ENCODE peak calls at places on chromosomes 11 and 22, in five cellular contexts. I is AG04449, O is transverse colon, D is GM23338, T is Calu3. E is an unnamed sample.

GRCh38 chr11:76557466-76557865 is 112.6 kb downstream of the EMSY start:
- DNase-seq in I (no peak), O (no peak), D (no peak), T (no peak), E (no peak)

GRCh38 chr11:47003180-47003877 is 66.8 kb downstream of the CSTPP1 start:
- DNase-seq in I (no peak), O (no peak), D (no peak), T (no peak), E (no peak)

GRCh38 chr22:39567135-39567946 is 3.2 kb upstream of the CACNA1I start:
- DNase-seq in I (no peak), O (peak), D (peak), T (no peak), E (no peak)

GRCh38 chr11:70883973-70884688 is 368.2 kb downstream of the SHANK2 start:
- DNase-seq in I (no peak), O (no peak), D (no peak), T (no peak), E (no peak)

GRCh38 chr11:120333801-120334200 is 2.4 kb upstream of the ARHGEF12 start:
- DNase-seq in I (no peak), O (no peak), D (no peak), T (no peak), E (no peak)

GRCh38 chr11:121595717-121596156 is 143.0 kb upstream of the SORL1-AS1 start:
- DNase-seq in I (peak), O (no peak), D (no peak), T (no peak), E (no peak)

GRCh38 chr11:48028909-48029685 is 48.7 kb downstream of the PTPRJ start:
- DNase-seq in I (no peak), O (no peak), D (no peak), T (no peak), E (no peak)

GRCh38 chr22:42316988-42317387 is 46.5 kb upstream of the TCF20 start:
- DNase-seq in I (no peak), O (peak), D (no peak), T (peak), E (no peak)

GRCh38 chr11:10744206-10744605 is 6.8 kb upstream of the CTR9 start:
- DNase-seq in I (no peak), O (no peak), D (no peak), T (no peak), E (no peak)

GRCh38 chr11:114088836-114089235 is 29.3 kb downstream of the ZBTB16 start:
- DNase-seq in I (no peak), O (no peak), D (no peak), T (no peak), E (no peak)

GRCh38 chr11:10778217-10778970 is 27.3 kb downstream of the CTR9 start:
- DNase-seq in I (peak), O (no peak), D (no peak), T (no peak), E (no peak)

GRCh38 chr11:118002010-118002540 is 15.9 kb downstream of the IL10RA start:
- DNase-seq in I (no peak), O (peak), D (no peak), T (no peak), E (no peak)

GRCh38 chr11:62295504-62295903 is 3.4 kb downstream of the SCGB1D4 start:
- DNase-seq in I (no peak), O (no peak), D (peak), T (peak), E (no peak)

GRCh38 chr11:73257342-73258103 is 14.6 kb upstream of the P2RY6 start:
- DNase-seq in I (peak), O (no peak), D (peak), T (no peak), E (no peak)

GRCh38 chr22:39545310-39546063 is 12.9 kb upstream of the RPS19BP1 start:
- DNase-seq in I (no peak), O (peak), D (peak), T (no peak), E (no peak)

GRCh38 chr22:36807627-36808026 is 9.2 kb downstream of the PVALB start:
- DNase-seq in I (no peak), O (no peak), D (peak), T (no peak), E (no peak)

GRCh38 chr22:19991645-19992451 is 24.8 kb downstream of the ARVCF start:
- DNase-seq in I (no peak), O (no peak), D (no peak), T (no peak), E (no peak)

GRCh38 chr11:78228467-78228866 is 39.7 kb downstream of the USP35 start:
- DNase-seq in I (no peak), O (peak), D (peak), T (peak), E (peak)

GRCh38 chr22:44371741-44372525 is 59.2 kb upstream of the SHISAL1 start:
- DNase-seq in I (no peak), O (no peak), D (no peak), T (no peak), E (no peak)

GRCh38 chr11:83641511-83641910 is 355.3 kb upstream of the CCDC90B start:
- DNase-seq in I (no peak), O (no peak), D (peak), T (no peak), E (no peak)

GRCh38 chr11:33642461-33643166 is 58.0 kb downstream of the C11orf91 start:
- DNase-seq in I (no peak), O (no peak), D (no peak), T (peak), E (no peak)

GRCh38 chr22:33382427-33382826 is 324.2 kb upstream of the SYN3 start:
- DNase-seq in I (no peak), O (no peak), D (no peak), T (no peak), E (no peak)

GRCh38 chr11:41659990-41660389 is 200.5 kb upstream of the LRRC4C start:
- DNase-seq in I (no peak), O (no peak), D (peak), T (no peak), E (no peak)

GRCh38 chr11:65132988-65133700 is 1.2 kb downstream of the SYVN1 start:
- DNase-seq in I (no peak), O (peak), D (peak), T (peak), E (peak)

GRCh38 chr11:64834723-64835615 is 9.5 kb downstream of the CDC42BPG start:
- DNase-seq in I (no peak), O (no peak), D (no peak), T (peak), E (no peak)

GRCh38 chr11:62129610-62130497 is 6.0 kb downstream of the INCENP start:
- DNase-seq in I (no peak), O (no peak), D (no peak), T (no peak), E (no peak)

GRCh38 chr11:45512749-45513148 is 152.7 kb downstream of the CHST1 start:
- DNase-seq in I (no peak), O (no peak), D (no peak), T (no peak), E (no peak)

GRCh38 chr22:41501209-41501608 is 32.3 kb downstream of the ACO2 start:
- DNase-seq in I (no peak), O (no peak), D (peak), T (no peak), E (peak)

GRCh38 chr22:37079668-37080171 is 28.2 kb downstream of the KCTD17 start:
- DNase-seq in I (no peak), O (peak), D (no peak), T (no peak), E (no peak)

GRCh38 chr11:69442012-69442806 is 39.3 kb upstream of the LINC01488 start:
- DNase-seq in I (no peak), O (no peak), D (no peak), T (no peak), E (no peak)
- TF ChIP-seq CTCF in I (no peak), O (no peak), D (peak), T (no peak), E (no peak)

DNA sequence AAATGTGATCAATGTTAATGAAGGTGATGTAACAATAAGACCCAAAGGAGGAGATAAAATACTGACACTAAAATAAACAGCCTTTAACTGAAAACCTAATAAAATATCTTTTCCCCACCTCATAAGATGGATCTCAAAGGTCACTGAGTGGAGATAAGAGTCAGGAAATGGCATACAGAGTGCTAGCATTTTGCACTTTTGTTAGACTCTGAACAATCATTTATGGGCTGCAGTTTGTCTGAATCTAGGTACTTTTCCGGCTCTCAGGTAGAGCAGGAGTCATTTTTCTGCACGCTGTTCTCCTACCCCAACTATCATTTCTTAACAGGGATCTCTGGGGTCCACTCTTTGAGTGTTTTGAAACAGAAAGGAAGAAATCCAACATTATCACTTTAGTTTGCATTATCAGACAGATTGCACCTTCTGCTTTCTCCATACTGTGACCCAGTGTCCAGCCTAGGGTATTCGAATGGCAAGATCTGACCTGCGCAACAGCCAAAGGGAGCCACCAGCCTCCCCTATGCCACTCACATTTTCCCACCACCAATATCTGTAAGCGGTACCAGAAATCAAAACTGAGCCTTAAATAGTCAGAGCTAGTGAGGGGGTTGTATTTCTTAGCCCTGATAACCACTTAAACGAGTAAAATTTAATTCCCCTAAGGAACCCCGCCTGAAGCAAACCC is 866 bp downstream of the SIAE start:
- DNase-seq in I (no peak), O (no peak), D (no peak), T (no peak), E (no peak)
- TF ChIP-seq CTCF in I (no peak), O (no peak), D (no peak), T (no peak), E (no peak)

GRCh38 chr11:11988099-11988651 is 20.3 kb downstream of the DKK3 start:
- DNase-seq in I (peak), O (no peak), D (no peak), T (no peak), E (no peak)

GRCh38 chr11:11985954-11986949 is 22.2 kb downstream of the DKK3 start:
- DNase-seq in I (no peak), O (no peak), D (peak), T (no peak), E (no peak)

GRCh38 chr11:11988862-11989261 is 19.6 kb downstream of the DKK3 start:
- DNase-seq in I (no peak), O (no peak), D (peak), T (no peak), E (no peak)

GRCh38 chr11:11985016-11985715 is 23.3 kb downstream of the DKK3 start:
- DNase-seq in I (peak), O (no peak), D (no peak), T (no peak), E (no peak)

DNA sequence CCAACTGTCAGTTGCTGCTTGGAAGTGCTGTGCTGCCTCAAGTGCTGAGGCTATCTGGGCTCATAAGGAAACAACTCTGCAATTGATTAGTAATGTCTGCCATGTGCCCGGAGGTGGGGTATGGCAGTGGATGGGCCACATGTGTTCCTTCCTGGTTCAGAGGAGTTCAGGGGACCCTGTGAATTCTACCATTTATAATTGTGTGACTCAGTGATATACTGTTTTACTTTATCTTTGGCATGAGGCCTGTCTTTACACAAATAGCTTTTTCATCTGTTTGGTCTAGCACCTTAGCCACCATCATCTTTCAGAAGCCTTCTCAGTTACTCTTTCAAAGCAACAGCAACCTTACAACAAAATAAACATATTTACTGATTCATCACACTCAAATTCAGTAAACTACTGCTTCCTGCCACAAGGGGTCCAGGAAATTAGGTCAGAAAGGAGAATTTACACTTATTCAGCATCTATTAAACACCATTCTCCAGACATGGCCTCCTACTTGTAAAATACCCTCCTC is 20.9 kb downstream of the DKK3 start:
- DNase-seq in I (no peak), O (no peak), D (peak), T (peak), E (no peak)
- TF ChIP-seq CTCF in I (peak), O (no peak), D (no peak), T (no peak), E (no peak)

DNA sequence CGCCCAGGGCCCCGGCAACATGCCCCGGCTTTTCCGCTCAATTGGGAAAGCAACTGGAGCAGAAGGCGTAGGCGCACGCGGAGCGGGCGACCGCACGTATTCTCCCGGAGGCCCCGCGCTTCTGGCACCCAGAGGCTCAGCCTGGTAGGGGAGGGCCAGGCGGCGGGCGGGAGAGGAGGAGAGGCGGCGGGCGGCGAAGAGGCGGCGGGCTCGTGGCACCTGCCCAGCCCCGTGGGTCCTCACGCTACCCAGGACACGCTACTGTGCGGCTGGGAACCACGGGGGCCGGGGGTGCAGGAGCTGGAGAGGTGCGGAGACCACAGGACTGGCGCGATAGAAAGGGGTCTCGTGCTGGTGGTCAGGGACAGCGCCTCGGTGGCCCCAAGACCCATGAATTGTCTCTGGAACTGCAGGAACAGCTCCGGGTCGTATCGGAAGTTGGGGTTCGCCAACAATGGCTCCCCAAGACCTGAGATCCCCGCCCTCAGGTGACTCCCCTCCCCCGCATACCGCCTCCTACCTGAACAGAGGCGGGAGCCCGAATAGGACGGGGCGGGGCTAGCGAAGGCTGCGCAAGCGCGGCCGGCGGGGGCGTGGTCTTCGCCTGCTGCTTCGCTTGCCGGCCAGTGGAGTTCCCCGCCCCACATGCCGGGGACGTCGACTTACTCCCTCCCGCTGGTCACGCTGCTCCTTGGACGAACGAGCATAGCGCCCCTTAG is at the start of gene SLC37A4:
- DNase-seq in I (peak), O (peak), D (peak), T (peak), E (peak)
- TF ChIP-seq CTCF in I (peak), O (peak), D (peak), T (peak), E (peak)

GRCh38 chr11:17684550-17684949 is 34.8 kb upstream of the MYOD1 start:
- DNase-seq in I (no peak), O (no peak), D (no peak), T (no peak), E (no peak)

GRCh38 chr11:17686185-17686980 is 33.0 kb upstream of the MYOD1 start:
- DNase-seq in I (no peak), O (no peak), D (no peak), T (no peak), E (no peak)

GRCh38 chr11:17687946-17688670 is 31.3 kb upstream of the MYOD1 start:
- DNase-seq in I (no peak), O (no peak), D (no peak), T (no peak), E (no peak)

GRCh38 chr11:17683378-17684161 is 35.8 kb upstream of the MYOD1 start:
- DNase-seq in I (no peak), O (no peak), D (no peak), T (peak), E (no peak)

DNA sequence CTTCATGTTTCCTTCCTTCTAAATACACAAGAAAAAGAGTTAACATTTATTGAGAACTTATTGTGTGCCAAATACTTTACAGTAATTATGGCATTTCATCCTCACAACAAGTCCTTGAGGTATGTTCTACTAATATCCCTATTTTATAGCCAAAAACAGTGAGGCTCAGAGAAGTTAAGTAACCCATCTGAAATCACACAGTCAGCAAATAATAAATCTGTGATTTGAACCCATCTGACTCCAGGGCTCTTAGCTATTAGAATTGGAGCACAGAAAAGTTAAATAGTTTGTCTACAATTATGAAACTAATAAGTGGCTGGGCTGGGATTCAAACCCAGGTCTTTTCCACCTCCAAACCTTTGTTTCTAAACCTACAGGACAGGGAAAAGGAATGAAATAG is 36.5 kb upstream of the MYOD1 start:
- DNase-seq in I (no peak), O (no peak), D (no peak), T (no peak), E (no peak)
- TF ChIP-seq CTCF in I (no peak), O (no peak), D (no peak), T (no peak), E (no peak)

GRCh38 chr11:8533332-8533731 is 60.7 kb downstream of the STK33 start:
- DNase-seq in I (no peak), O (no peak), D (no peak), T (no peak), E (peak)
- TF ChIP-seq CTCF in I (no peak), O (no peak), D (peak), T (no peak), E (peak)

E was measured in GM13977.